ENCODE peak calls at places on chromosomes 16 and 17, in eight cellular contexts. One of them, this sample, is unnamed.

GRCh38 chr16:49049191-49049590 is 232.4 kb downstream of the CBLN1 start:
- DNase-seq in suprapubic skin: no peak
- DNase-seq in IMR-90: no peak
- DNase-seq in tibial nerve: no peak
- DNase-seq in GM12878: no peak
- DNase-seq in heart left ventricle: no peak
- DNase-seq in uterus: no peak
- DNase-seq in breast epithelium: no peak
- DNase-seq in this sample: no peak

GRCh38 chr16:65343556-65343955 is 221.7 kb upstream of the CDH11 start:
- DNase-seq in suprapubic skin: no peak
- DNase-seq in IMR-90: no peak
- DNase-seq in tibial nerve: no peak
- DNase-seq in GM12878: no peak
- DNase-seq in heart left ventricle: no peak
- DNase-seq in uterus: no peak
- DNase-seq in breast epithelium: no peak
- DNase-seq in this sample: no peak

GRCh38 chr16:13559624-13560023 is 360.3 kb upstream of the ERCC4 start:
- DNase-seq in suprapubic skin: no peak
- DNase-seq in IMR-90: no peak
- DNase-seq in tibial nerve: no peak
- DNase-seq in GM12878: no peak
- DNase-seq in heart left ventricle: no peak
- DNase-seq in uterus: no peak
- DNase-seq in breast epithelium: no peak
- DNase-seq in this sample: no peak

GRCh38 chr16:49269231-49269630 is 12.4 kb downstream of the CBLN1 start:
- DNase-seq in suprapubic skin: no peak
- DNase-seq in IMR-90: no peak
- DNase-seq in tibial nerve: no peak
- DNase-seq in GM12878: no peak
- DNase-seq in heart left ventricle: no peak
- DNase-seq in uterus: no peak
- DNase-seq in breast epithelium: no peak
- DNase-seq in this sample: no peak

GRCh38 chr16:12470311-12471229 is 333.1 kb downstream of the CPPED1 start:
- DNase-seq in suprapubic skin: no peak
- DNase-seq in IMR-90: peak
- DNase-seq in tibial nerve: no peak
- DNase-seq in GM12878: no peak
- DNase-seq in heart left ventricle: peak
- DNase-seq in uterus: peak
- DNase-seq in breast epithelium: no peak
- DNase-seq in this sample: no peak

GRCh38 chr16:9854665-9855064 is 327.6 kb downstream of the GRIN2A start:
- DNase-seq in suprapubic skin: no peak
- DNase-seq in IMR-90: no peak
- DNase-seq in tibial nerve: no peak
- DNase-seq in GM12878: no peak
- DNase-seq in heart left ventricle: peak
- DNase-seq in uterus: no peak
- DNase-seq in breast epithelium: no peak
- DNase-seq in this sample: no peak

GRCh38 chr16:66255647-66256046 is 110.8 kb upstream of the CDH5 start:
- DNase-seq in suprapubic skin: no peak
- DNase-seq in IMR-90: no peak
- DNase-seq in tibial nerve: no peak
- DNase-seq in GM12878: no peak
- DNase-seq in heart left ventricle: no peak
- DNase-seq in uterus: no peak
- DNase-seq in breast epithelium: peak
- DNase-seq in this sample: no peak

GRCh38 chr17:81350320-81350686 is 45.0 kb upstream of the BAHCC1 start:
- DNase-seq in suprapubic skin: no peak
- DNase-seq in IMR-90: no peak
- DNase-seq in tibial nerve: no peak
- DNase-seq in GM12878: no peak
- DNase-seq in heart left ventricle: no peak
- DNase-seq in uterus: no peak
- DNase-seq in breast epithelium: no peak
- DNase-seq in this sample: no peak

GRCh38 chr17:12510535-12510934 is 155.2 kb upstream of the MYOCD start:
- DNase-seq in suprapubic skin: no peak
- DNase-seq in IMR-90: peak
- DNase-seq in tibial nerve: no peak
- DNase-seq in GM12878: no peak
- DNase-seq in heart left ventricle: no peak
- DNase-seq in uterus: no peak
- DNase-seq in breast epithelium: no peak
- DNase-seq in this sample: no peak

GRCh38 chr16:66677179-66677578 is 19.4 kb downstream of the CMTM4 start:
- DNase-seq in suprapubic skin: no peak
- DNase-seq in IMR-90: no peak
- DNase-seq in tibial nerve: no peak
- DNase-seq in GM12878: no peak
- DNase-seq in heart left ventricle: no peak
- DNase-seq in uterus: no peak
- DNase-seq in breast epithelium: no peak
- DNase-seq in this sample: no peak

GRCh38 chr16:73735954-73736353 is 560.7 kb upstream of the PSMD7 start:
- DNase-seq in suprapubic skin: no peak
- DNase-seq in IMR-90: no peak
- DNase-seq in tibial nerve: no peak
- DNase-seq in GM12878: no peak
- DNase-seq in heart left ventricle: no peak
- DNase-seq in uterus: no peak
- DNase-seq in breast epithelium: no peak
- DNase-seq in this sample: no peak

GRCh38 chr16:28930652-28931051 is 1.1 kb upstream of the CD19 start:
- DNase-seq in suprapubic skin: no peak
- DNase-seq in IMR-90: no peak
- DNase-seq in tibial nerve: no peak
- DNase-seq in GM12878: peak
- DNase-seq in heart left ventricle: no peak
- DNase-seq in uterus: no peak
- DNase-seq in breast epithelium: no peak
- DNase-seq in this sample: no peak
- TF ChIP-seq POLR2A in suprapubic skin: no peak
- TF ChIP-seq POLR2A in IMR-90: no peak
- TF ChIP-seq POLR2A in tibial nerve: no peak
- TF ChIP-seq POLR2A in GM12878: peak
- TF ChIP-seq POLR2A in heart left ventricle: no peak
- TF ChIP-seq POLR2A in uterus: no peak
- TF ChIP-seq POLR2A in breast epithelium: no peak
- TF ChIP-seq POLR2A in this sample: no peak

GRCh38 chr17:62092784-62093183 is 27.7 kb upstream of the MED13 start:
- DNase-seq in suprapubic skin: no peak
- DNase-seq in IMR-90: no peak
- DNase-seq in tibial nerve: no peak
- DNase-seq in GM12878: no peak
- DNase-seq in heart left ventricle: no peak
- DNase-seq in uterus: no peak
- DNase-seq in breast epithelium: no peak
- DNase-seq in this sample: no peak

GRCh38 chr17:62094175-62094574 is 29.1 kb upstream of the MED13 start:
- DNase-seq in suprapubic skin: no peak
- DNase-seq in IMR-90: peak
- DNase-seq in tibial nerve: no peak
- DNase-seq in GM12878: no peak
- DNase-seq in heart left ventricle: no peak
- DNase-seq in uterus: no peak
- DNase-seq in breast epithelium: no peak
- DNase-seq in this sample: no peak

GRCh38 chr17:62090868-62091267 is 25.8 kb upstream of the MED13 start:
- DNase-seq in suprapubic skin: no peak
- DNase-seq in IMR-90: no peak
- DNase-seq in tibial nerve: no peak
- DNase-seq in GM12878: no peak
- DNase-seq in heart left ventricle: no peak
- DNase-seq in uterus: no peak
- DNase-seq in breast epithelium: no peak
- DNase-seq in this sample: no peak

GRCh38 chr17:62091804-62092203 is 26.7 kb upstream of the MED13 start:
- DNase-seq in suprapubic skin: no peak
- DNase-seq in IMR-90: no peak
- DNase-seq in tibial nerve: no peak
- DNase-seq in GM12878: no peak
- DNase-seq in heart left ventricle: no peak
- DNase-seq in uterus: no peak
- DNase-seq in breast epithelium: no peak
- DNase-seq in this sample: no peak

DNA sequence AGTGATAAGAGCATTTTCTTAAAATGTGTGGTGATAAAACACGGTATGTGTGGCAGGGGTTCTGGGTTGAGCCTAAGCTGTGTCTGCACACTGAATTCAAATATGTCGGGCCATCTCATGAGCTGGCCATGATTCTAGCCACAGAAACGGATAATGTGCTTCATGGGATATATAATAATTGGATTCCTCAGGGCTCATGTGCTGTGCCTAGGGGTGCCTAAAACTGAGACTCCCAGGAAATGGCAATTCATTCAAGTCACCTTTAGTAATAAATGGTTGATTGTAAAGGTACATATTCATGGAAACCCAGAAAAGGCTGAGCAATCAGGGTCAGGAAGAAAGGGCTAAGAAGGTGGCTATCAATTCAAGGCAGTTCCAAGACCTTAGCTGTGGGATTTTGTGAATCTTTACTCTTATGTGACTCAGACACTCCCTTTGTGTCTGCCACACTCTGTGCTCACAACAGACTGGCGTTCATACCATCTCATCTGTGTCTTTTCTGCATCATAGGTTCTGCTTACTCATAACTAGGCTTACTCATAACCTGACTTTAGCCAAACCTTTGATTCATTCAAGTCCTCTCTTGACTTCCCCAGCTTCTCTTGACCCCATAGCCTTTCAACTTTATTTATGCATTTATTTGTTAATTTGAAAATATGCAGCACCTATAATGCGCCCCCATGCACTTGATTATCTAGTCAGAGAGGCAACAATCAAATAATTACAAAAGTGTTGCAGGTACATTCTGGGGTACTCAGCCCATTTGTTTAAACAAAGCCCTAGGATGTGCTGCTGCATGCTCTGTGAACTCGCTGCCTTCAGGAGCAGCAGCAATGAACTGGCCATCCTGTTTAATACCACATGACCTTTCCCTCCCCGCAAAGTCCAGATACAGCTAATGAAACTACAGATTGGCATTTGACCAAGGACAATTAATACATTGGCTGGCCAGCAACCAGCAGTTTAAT is 28.4 kb upstream of the MED13 start:
- DNase-seq in suprapubic skin: no peak
- DNase-seq in IMR-90: peak
- DNase-seq in tibial nerve: no peak
- DNase-seq in GM12878: peak
- DNase-seq in heart left ventricle: no peak
- DNase-seq in uterus: no peak
- DNase-seq in breast epithelium: no peak
- DNase-seq in this sample: no peak
- TF ChIP-seq POLR2A in suprapubic skin: no peak
- TF ChIP-seq POLR2A in IMR-90: no peak
- TF ChIP-seq POLR2A in tibial nerve: no peak
- TF ChIP-seq POLR2A in GM12878: peak
- TF ChIP-seq POLR2A in heart left ventricle: no peak
- TF ChIP-seq POLR2A in uterus: no peak
- TF ChIP-seq POLR2A in breast epithelium: no peak
- TF ChIP-seq POLR2A in this sample: no peak

GRCh38 chr17:42311240-42312034 is 23.1 kb downstream of the STAT5A start:
- DNase-seq in suprapubic skin: peak
- DNase-seq in IMR-90: peak
- DNase-seq in tibial nerve: peak
- DNase-seq in GM12878: no peak
- DNase-seq in heart left ventricle: peak
- DNase-seq in uterus: peak
- DNase-seq in breast epithelium: no peak
- DNase-seq in this sample: peak
- TF ChIP-seq POLR2A in suprapubic skin: no peak
- TF ChIP-seq POLR2A in IMR-90: no peak
- TF ChIP-seq POLR2A in tibial nerve: no peak
- TF ChIP-seq POLR2A in GM12878: peak
- TF ChIP-seq POLR2A in heart left ventricle: no peak
- TF ChIP-seq POLR2A in uterus: peak
- TF ChIP-seq POLR2A in breast epithelium: no peak
- TF ChIP-seq POLR2A in this sample: no peak

GRCh38 chr16:85847681-85848601 is 48.4 kb downstream of the COX4I1 start:
- DNase-seq in suprapubic skin: peak
- DNase-seq in IMR-90: no peak
- DNase-seq in tibial nerve: no peak
- DNase-seq in GM12878: no peak
- DNase-seq in heart left ventricle: no peak
- DNase-seq in uterus: no peak
- DNase-seq in breast epithelium: no peak
- DNase-seq in this sample: peak
- TF ChIP-seq POLR2A in suprapubic skin: no peak
- TF ChIP-seq POLR2A in IMR-90: no peak
- TF ChIP-seq POLR2A in tibial nerve: no peak
- TF ChIP-seq POLR2A in GM12878: no peak
- TF ChIP-seq POLR2A in heart left ventricle: no peak
- TF ChIP-seq POLR2A in uterus: no peak
- TF ChIP-seq POLR2A in breast epithelium: no peak
- TF ChIP-seq POLR2A in this sample: no peak

DNA sequence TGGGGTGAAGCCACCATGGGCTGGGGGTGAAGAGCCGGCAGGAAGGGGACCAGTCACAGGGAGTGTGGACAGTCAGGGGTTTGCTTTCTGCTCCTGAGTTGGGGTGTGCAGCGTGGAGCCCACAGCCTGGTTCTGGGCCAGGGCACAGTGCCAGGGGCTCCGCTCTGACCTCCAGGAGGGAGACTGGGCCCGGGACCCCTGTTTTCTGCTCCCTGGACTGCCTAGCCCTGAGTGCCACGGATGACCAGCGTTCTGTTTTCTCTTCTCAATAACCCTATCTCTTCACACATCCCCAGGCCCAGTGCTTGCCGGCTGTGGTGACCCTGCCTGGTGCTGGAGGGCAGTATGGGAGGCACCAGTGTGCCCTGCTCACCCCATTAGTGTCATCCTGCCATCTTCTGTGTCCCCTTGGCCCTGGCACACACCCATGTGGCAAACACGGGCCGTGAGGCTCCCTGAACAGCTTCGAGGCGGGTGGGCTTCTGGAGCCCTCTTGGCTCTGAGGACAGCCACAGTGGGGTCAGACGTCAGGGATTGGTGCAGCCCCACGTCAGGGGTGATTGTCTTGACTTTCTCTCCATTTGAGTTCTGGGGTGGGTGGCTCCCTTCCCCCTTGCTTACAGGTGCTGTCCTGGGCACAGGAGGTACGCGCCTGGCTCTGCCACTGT is 1.1 kb downstream of the CEMP1 start:
- DNase-seq in suprapubic skin: no peak
- DNase-seq in IMR-90: no peak
- DNase-seq in tibial nerve: no peak
- DNase-seq in GM12878: no peak
- DNase-seq in heart left ventricle: no peak
- DNase-seq in uterus: no peak
- DNase-seq in breast epithelium: no peak
- DNase-seq in this sample: no peak
- TF ChIP-seq POLR2A in suprapubic skin: no peak
- TF ChIP-seq POLR2A in IMR-90: no peak
- TF ChIP-seq POLR2A in tibial nerve: no peak
- TF ChIP-seq POLR2A in GM12878: no peak
- TF ChIP-seq POLR2A in heart left ventricle: no peak
- TF ChIP-seq POLR2A in uterus: no peak
- TF ChIP-seq POLR2A in breast epithelium: no peak
- TF ChIP-seq POLR2A in this sample: no peak

This sample was measured in lower leg skin.